ENCODE peak calls at places on chromosomes 6 and 20, in seven cellular contexts. F, G, Q, R, Z, D and Y are unnamed samples.

GRCh38 chr6:167907837-167908681 is 81.3 kb downstream of the AFDN start:
- DNase-seq in R (peak; percentile 50), Z (no peak), Q (peak; percentile 28), F (peak; percentile 22), D (no peak), G (no peak), Y (peak; percentile 18)

GRCh38 chr20:21136015-21136732 is 10.3 kb downstream of the KIZ start:
- DNase-seq in D (no peak), F (no peak), R (no peak), Q (no peak), G (no peak), Z (no peak), Y (no peak)

GRCh38 chr6:12716298-12716853 is at the start of gene PHACTR1:
- DNase-seq in R (no peak), Q (no peak), G (no peak), F (no peak), D (no peak), Z (no peak), Y (no peak)

GRCh38 chr6:25010166-25010565 is 74.4 kb upstream of the RIPOR2 start:
- DNase-seq in R (no peak), G (no peak), D (no peak), Q (no peak), Z (no peak), F (no peak), Y (peak; percentile 70)

GRCh38 chr6:26537846-26538571 is at the start of gene HMGN4:
- DNase-seq in Q (peak; percentile 87), Z (peak; percentile 91), G (peak; percentile 88), F (peak; percentile 92), D (peak; percentile 84), R (peak; percentile 92), Y (peak; percentile 94)

GRCh38 chr6:48036316-48036715 is 74.7 kb downstream of the PTCHD4 start:
- DNase-seq in G (no peak), Z (no peak), D (no peak), F (no peak), Q (no peak), R (peak; percentile 84), Y (no peak)

GRCh38 chr6:157528931-157529653 is 148.1 kb downstream of the ZDHHC14 start:
- DNase-seq in F (no peak), Q (no peak), G (no peak), R (peak; percentile 45), Z (no peak), D (no peak), Y (no peak)

GRCh38 chr20:14415492-14415891 is 78.1 kb upstream of the FLRT3 start:
- DNase-seq in D (no peak), Z (no peak), Q (no peak), R (no peak), F (no peak), G (no peak), Y (no peak)

GRCh38 chr20:9591080-9591479 is 76.7 kb downstream of the LAMP5 start:
- DNase-seq in F (no peak), Z (no peak), R (no peak), Q (no peak), D (no peak), G (no peak), Y (no peak)

GRCh38 chr6:150751296-150751695 is 114.2 kb upstream of the MTHFD1L start:
- DNase-seq in F (no peak), G (no peak), Z (no peak), R (peak; percentile 70), Q (no peak), D (no peak), Y (no peak)

GRCh38 chr6:111583986-111584385 is 21.7 kb downstream of the TRAF3IP2 start:
- DNase-seq in Q (no peak), R (no peak), Z (no peak), F (no peak), D (no peak), G (no peak), Y (no peak)

GRCh38 chr6:129481706-129482105 is 228.3 kb downstream of the ARHGAP18 start:
- DNase-seq in R (no peak), Z (no peak), G (no peak), Q (no peak), F (no peak), D (no peak), Y (no peak)

GRCh38 chr20:32017711-32018251 is 7.5 kb downstream of the CCM2L start:
- DNase-seq in D (no peak), R (peak; percentile 28), Q (peak; percentile 72), Z (no peak), F (peak; percentile 100), G (peak; percentile 76), Y (peak; percentile 88)

GRCh38 chr6:32614366-32615081 is 22.7 kb upstream of the HLA-DQA1 start:
- DNase-seq in Q (no peak), F (peak; percentile 16), Z (no peak), D (no peak), G (peak; percentile 56), R (no peak), Y (no peak)

GRCh38 chr6:6825986-6826901 is 237.7 kb downstream of the LY86 start:
- DNase-seq in Q (peak; percentile 15), Z (peak; percentile 76), R (peak; percentile 37), D (peak; percentile 82), F (no peak), G (peak; percentile 75), Y (no peak)

GRCh38 chr6:142845624-142846458 is 99.1 kb downstream of the HIVEP2 start:
- DNase-seq in D (peak; percentile 94), Q (peak; percentile 70), F (peak; percentile 77), Z (peak; percentile 96), R (peak; percentile 64), G (peak; percentile 82), Y (peak; percentile 27)

GRCh38 chr6:110646951-110647910 is 168.0 kb downstream of the CDK19 start:
- DNase-seq in G (no peak), Z (no peak), R (no peak), F (peak; percentile 54), D (no peak), Q (no peak), Y (no peak)

GRCh38 chr20:40802886-40803285 is 113.8 kb upstream of the MAFB start:
- DNase-seq in F (no peak), R (no peak), D (no peak), Z (no peak), G (no peak), Q (no peak), Y (no peak)

GRCh38 chr20:37897008-37897548 is 5.8 kb upstream of the VSTM2L start:
- DNase-seq in G (no peak), Q (peak; percentile 76), F (peak; percentile 75), D (no peak), R (no peak), Z (no peak), Y (peak; percentile 78)

GRCh38 chr6:15253107-15254073 is 7.5 kb downstream of the JARID2 start:
- DNase-seq in F (no peak), R (no peak), Z (no peak), Q (no peak), G (no peak), D (no peak), Y (no peak)

GRCh38 chr6:108113557-108114519 is 39.3 kb upstream of the OSTM1 start:
- DNase-seq in Q (peak; percentile 78), Z (peak; percentile 67), G (peak; percentile 46), R (peak; percentile 45), F (peak; percentile 86), D (peak; percentile 35), Y (no peak)

GRCh38 chr20:326645-327031 is 1.3 kb downstream of the SOX12 start:
- DNase-seq in Q (no peak), Z (peak; percentile 72), R (no peak), D (peak; percentile 59), F (no peak), G (peak; percentile 64), Y (peak; percentile 44)

GRCh38 chr6:127939442-127940066 is 38.7 kb upstream of the THEMIS start:
- DNase-seq in R (no peak), Z (no peak), G (no peak), F (peak; percentile 3), Q (no peak), D (no peak), Y (no peak)

GRCh38 chr6:127937102-127937501 is 36.2 kb upstream of the THEMIS start:
- DNase-seq in F (no peak), G (no peak), Z (no peak), R (no peak), D (no peak), Q (no peak), Y (no peak)

GRCh38 chr6:127938701-127939100 is 37.8 kb upstream of the THEMIS start:
- DNase-seq in F (peak; percentile 18), Q (no peak), D (no peak), G (no peak), Z (no peak), R (peak; percentile 61), Y (no peak)

GRCh38 chr6:127941228-127941627 is 40.4 kb upstream of the THEMIS start:
- DNase-seq in F (no peak), Q (no peak), Z (no peak), D (no peak), G (no peak), R (no peak), Y (no peak)

DNA sequence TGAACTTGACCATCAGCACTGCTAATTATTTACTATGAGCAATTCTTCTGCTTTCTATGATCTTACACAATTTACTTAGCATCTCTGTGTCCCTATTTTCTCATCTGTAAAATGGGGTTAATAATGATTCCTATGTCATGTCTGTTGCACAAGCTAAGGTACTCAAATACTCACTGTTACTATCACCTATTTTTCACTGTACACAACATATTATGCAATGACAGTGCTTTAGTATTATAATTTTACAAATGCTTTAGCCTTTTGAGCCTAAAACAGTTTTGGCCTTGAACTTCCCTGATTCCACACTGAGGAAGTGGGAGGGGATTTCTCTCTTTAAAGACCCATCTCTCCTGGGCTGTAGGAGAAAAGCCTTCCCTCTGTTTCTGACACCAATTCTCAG is 36.9 kb upstream of the THEMIS start:
- DNase-seq in Q (no peak), G (no peak), Z (no peak), R (no peak), F (no peak), D (no peak), Y (no peak)
- TF ChIP-seq CTCF in Q (no peak), G (no peak), Z (no peak), R (no peak), F (no peak), D (no peak), Y (no peak)

GRCh38 chr6:11537229-11538048 is at the start of gene TMEM170B:
- DNase-seq in F (peak; percentile 89), Z (peak; percentile 99), Q (peak; percentile 99), R (peak; percentile 62), G (peak; percentile 95), D (peak; percentile 92), Y (peak; percentile 100)
- H3K27ac ChIP-seq in F (no peak within 1 kb of the TSS), Z (peak within 1 kb of the TSS; percentile 81), Q (no peak within 1 kb of the TSS), R (no peak within 1 kb of the TSS), G (peak within 1 kb of the TSS; percentile 86), D (peak within 1 kb of the TSS; percentile 89), Y (peak within 1 kb of the TSS; percentile 91)

GRCh38 chr6:138752017-138752416 is 21.6 kb upstream of the CCDC28A start:
- DNase-seq in Q (no peak), Z (no peak), G (no peak), R (no peak), D (no peak), F (peak; percentile 59), Y (no peak)
- TF ChIP-seq CTCF in Q (no peak), Z (no peak), G (no peak), R (no peak), D (no peak), F (peak; percentile 56), Y (peak; percentile 17)

DNA sequence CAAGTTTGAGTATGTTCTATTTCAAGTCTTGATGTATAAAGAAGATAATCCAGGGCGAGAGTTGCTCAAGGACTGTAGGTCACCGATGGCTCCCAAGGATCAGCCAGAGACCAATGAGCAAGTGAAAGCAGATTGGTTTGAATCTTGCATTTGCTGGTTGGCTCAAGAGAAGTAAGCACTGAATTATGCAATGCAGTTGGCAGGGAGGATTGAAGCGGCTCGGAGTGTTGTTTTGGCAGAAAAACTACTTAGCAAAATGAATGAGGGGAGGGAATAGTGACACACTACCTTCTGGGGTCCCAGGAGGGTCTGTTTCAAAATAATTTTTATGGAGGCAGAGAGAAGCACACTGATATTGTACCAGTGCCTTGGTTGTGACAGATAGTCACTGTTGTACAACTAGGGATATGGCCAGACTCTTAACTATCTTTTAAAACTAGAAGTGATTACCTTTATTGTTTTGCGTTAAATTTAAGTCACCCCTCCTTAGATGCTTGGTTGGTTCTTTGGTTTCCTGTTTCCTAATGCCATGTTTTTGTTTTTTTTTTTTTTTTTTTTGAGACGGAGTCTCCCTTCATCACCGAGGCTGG is 15.7 kb downstream of the SASH1 start:
- DNase-seq in D (peak; percentile 20), R (no peak), Q (no peak), G (no peak), F (no peak), Z (no peak), Y (no peak)
- H3K27ac ChIP-seq in D (peak overlapping the region; percentile 40), R (no peak overlapping the region), Q (no peak overlapping the region), G (peak overlapping the region; percentile 39), F (peak overlapping the region; percentile 42), Z (no peak overlapping the region), Y (no peak overlapping the region)